ENCODE peak calls at places on chromosomes 3 and 15, in ten cellular contexts. G is transverse colon; S is neuronal stem cell; V is activated T-helper 9 cell treated with anti-CD3 and anti-CD28 coated beads, Interleukin-2, amount 50 U/mL, for 16 hours; Z is GM12892; F is CD4-positive, alpha-beta memory T cell; R is choroid plexus epithelial cell; P is HTR-8/SVneo; E is neural crest cell; O is iris pigment epithelial cell. L is an unnamed sample.

GRCh38 chr15:66789029-66790025 is 87.3 kb downstream of the SMAD6 start:
- DNase-seq in G (peak), S (no peak), V (no peak), Z (no peak), F (no peak), R (peak), P (peak), E (no peak), O (peak), L (peak)

GRCh38 chr3:66336358-66336766 is 115.6 kb downstream of the SLC25A26 start:
- DNase-seq in G (no peak), S (no peak), V (no peak), Z (no peak), F (no peak), R (peak), P (no peak), E (no peak), O (peak), L (no peak)

GRCh38 chr3:195230244-195230643 is 40.7 kb downstream of the XXYLT1 start:
- DNase-seq in G (no peak), S (no peak), V (no peak), Z (no peak), F (no peak), R (no peak), P (no peak), E (no peak), O (no peak), L (no peak)

GRCh38 chr3:5010706-5011554 is 31.7 kb downstream of the BHLHE40 start:
- DNase-seq in G (peak), S (no peak), V (no peak), Z (no peak), F (peak), R (no peak), P (no peak), E (no peak), O (no peak), L (no peak)

GRCh38 chr3:129185774-129186173 is 2.1 kb upstream of the CNBP start:
- DNase-seq in G (no peak), S (no peak), V (no peak), Z (no peak), F (no peak), R (no peak), P (no peak), E (no peak), O (no peak), L (no peak)

GRCh38 chr3:64493149-64493548 is 194.7 kb downstream of the ADAMTS9 start:
- DNase-seq in G (no peak), S (no peak), V (no peak), Z (no peak), F (no peak), R (no peak), P (no peak), E (no peak), O (no peak), L (no peak)

GRCh38 chr3:156251424-156251823 is 131.0 kb downstream of the KCNAB1 start:
- DNase-seq in G (no peak), S (no peak), V (no peak), Z (no peak), F (no peak), R (no peak), P (no peak), E (no peak), O (no peak), L (no peak)

GRCh38 chr3:127457094-127457475 is 133.4 kb downstream of the TPRA1 start:
- DNase-seq in G (peak), S (no peak), V (no peak), Z (no peak), F (no peak), R (peak), P (peak), E (no peak), O (peak), L (no peak)

GRCh38 chr3:43872301-43872700 is 181.6 kb downstream of the ABHD5 start:
- DNase-seq in G (no peak), S (no peak), V (no peak), Z (no peak), F (no peak), R (peak), P (peak), E (no peak), O (peak), L (no peak)

GRCh38 chr15:99720533-99720932 is 12.7 kb downstream of the LYSMD4 start:
- DNase-seq in G (no peak), S (no peak), V (no peak), Z (no peak), F (no peak), R (no peak), P (no peak), E (no peak), O (no peak), L (no peak)

GRCh38 chr3:112394008-112394616 is 61.2 kb downstream of the CD200 start:
- DNase-seq in G (no peak), S (no peak), V (no peak), Z (no peak), F (no peak), R (peak), P (no peak), E (no peak), O (peak), L (no peak)

GRCh38 chr3:142947799-142948575 is 15.5 kb downstream of the PAQR9 start:
- DNase-seq in G (no peak), S (no peak), V (peak), Z (no peak), F (no peak), R (no peak), P (peak), E (no peak), O (peak), L (no peak)

GRCh38 chr3:150681037-150681436 is 22.7 kb downstream of the ERICH6 start:
- DNase-seq in G (no peak), S (no peak), V (no peak), Z (no peak), F (no peak), R (no peak), P (no peak), E (no peak), O (no peak), L (peak)

GRCh38 chr3:44099566-44100297 is 142.0 kb upstream of the TOPAZ1 start:
- DNase-seq in G (no peak), S (no peak), V (no peak), Z (no peak), F (no peak), R (no peak), P (no peak), E (no peak), O (no peak), L (no peak)

GRCh38 chr3:174862101-174862500 is 3.0 kb downstream of the NAALADL2 start:
- DNase-seq in G (peak), S (no peak), V (no peak), Z (no peak), F (no peak), R (peak), P (peak), E (no peak), O (peak), L (no peak)

GRCh38 chr3:59862686-59863085 is 812.9 kb upstream of the CFAP20DC start:
- DNase-seq in G (no peak), S (no peak), V (no peak), Z (no peak), F (no peak), R (peak), P (peak), E (no peak), O (peak), L (no peak)

GRCh38 chr15:75030023-75030413 is 6.6 kb downstream of the PPCDC start:
- DNase-seq in G (no peak), S (no peak), V (no peak), Z (no peak), F (no peak), R (no peak), P (no peak), E (no peak), O (no peak), L (no peak)